ENCODE peak calls at places on chromosomes 5 and 9, in four cellular contexts. V is tibial artery, O is cardiac muscle cell, I is SK-N-SH. B is an unnamed sample.

GRCh38 chr9:120348951-120349429 is 231.0 kb downstream of the CDK5RAP2 start:
- DNase-seq in V (no peak), O (peak; percentile 73), I (peak; percentile 85), B (no peak)

GRCh38 chr9:18981471-18982245 is 51.4 kb downstream of the SAXO1 start:
- DNase-seq in V (no peak), I (no peak), O (no peak), B (no peak)

GRCh38 chr5:34789021-34789531 is 49.9 kb upstream of the TTC23L start:
- DNase-seq in V (peak; percentile 70), O (no peak), I (no peak), B (no peak)

GRCh38 chr5:41445937-41446563 is 64.4 kb downstream of the PLCXD3 start:
- DNase-seq in V (no peak), O (no peak), I (no peak), B (no peak)

GRCh38 chr9:95102001-95102433 is 215.5 kb downstream of the FANCC start:
- DNase-seq in O (no peak), V (no peak), I (no peak), B (no peak)

GRCh38 chr5:26121343-26121742 is 917.0 kb downstream of the CDH9 start:
- DNase-seq in V (no peak), I (no peak), O (peak; percentile 88), B (no peak)

GRCh38 chr5:41325074-41325473 is 111.7 kb upstream of the C6 start:
- DNase-seq in O (no peak), I (no peak), V (no peak), B (no peak)

GRCh38 chr5:158502686-158503085 is 597.0 kb downstream of the EBF1 start:
- DNase-seq in V (no peak), I (no peak), O (no peak), B (no peak)

GRCh38 chr9:7163957-7164356 is 406.2 kb downstream of the KDM4C start:
- DNase-seq in O (no peak), I (no peak), V (no peak), B (no peak)

DNA sequence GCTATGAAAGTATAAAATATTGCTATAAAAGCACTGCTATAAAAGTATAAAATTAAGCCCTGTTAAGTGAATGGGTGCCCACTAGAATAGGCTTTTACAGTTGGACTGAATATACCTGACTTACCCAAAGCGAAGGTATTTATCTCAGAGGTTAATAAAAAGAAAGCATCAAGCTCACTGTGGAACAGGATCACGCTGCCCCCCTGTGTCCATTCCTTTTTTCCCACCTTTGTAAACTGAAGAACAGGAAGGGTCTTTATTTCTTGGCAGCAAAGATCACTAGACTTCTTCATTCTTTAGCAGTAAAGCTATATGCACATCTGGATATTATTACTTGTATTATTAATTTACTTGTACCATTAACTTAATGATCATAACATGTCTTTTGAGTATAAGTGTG is 22.1 kb upstream of the PLPP6 start:
- DNase-seq in O (peak; percentile 29), I (peak; percentile 53), V (no peak), B (peak; percentile 51)
- TF ChIP-seq CTCF in O (peak; percentile 54), I (peak; percentile 69), V (peak; percentile 51), B (peak; percentile 71)

GRCh38 chr9:71987471-71988371 is 72.7 kb downstream of the C9orf57 start:
- DNase-seq in V (no peak), I (no peak), O (no peak), B (no peak)

GRCh38 chr9:71984388-71985069 is 73.1 kb downstream of the C9orf85 start:
- DNase-seq in V (no peak), I (no peak), O (peak; percentile 30), B (no peak)

GRCh38 chr9:71981944-71982343 is 70.5 kb downstream of the C9orf85 start:
- DNase-seq in I (no peak), V (no peak), O (no peak), B (no peak)

GRCh38 chr9:71986860-71987259 is 73.6 kb downstream of the C9orf57 start:
- DNase-seq in V (no peak), O (peak; percentile 2), I (peak; percentile 38), B (no peak)

GRCh38 chr9:71985070-71985956 is 73.9 kb downstream of the C9orf85 start:
- DNase-seq in I (no peak), O (peak; percentile 28), V (no peak), B (no peak)
- TF ChIP-seq CTCF in I (no peak), O (no peak), V (no peak), B (no peak)

GRCh38 chr5:180755601-180756000 is 15.7 kb upstream of the OR2Y1 start:
- DNase-seq in I (no peak), O (no peak), V (no peak), B (no peak)
- TF ChIP-seq CTCF in I (no peak), O (no peak), V (no peak), B (no peak)

GRCh38 chr5:9617739-9618504 is 12.2 kb downstream of the TAS2R1 start:
- DNase-seq in I (no peak), V (no peak), O (no peak), B (no peak)
- TF ChIP-seq CTCF in I (no peak), V (no peak), O (no peak), B (no peak)

GRCh38 chr5:28648108-28648507 is 1609.7 kb upstream of the CDH9 start:
- DNase-seq in V (no peak), O (no peak), I (peak; percentile 1), B (no peak)
- TF ChIP-seq CTCF in V (no peak), O (no peak), I (peak; percentile 11), B (no peak)

DNA sequence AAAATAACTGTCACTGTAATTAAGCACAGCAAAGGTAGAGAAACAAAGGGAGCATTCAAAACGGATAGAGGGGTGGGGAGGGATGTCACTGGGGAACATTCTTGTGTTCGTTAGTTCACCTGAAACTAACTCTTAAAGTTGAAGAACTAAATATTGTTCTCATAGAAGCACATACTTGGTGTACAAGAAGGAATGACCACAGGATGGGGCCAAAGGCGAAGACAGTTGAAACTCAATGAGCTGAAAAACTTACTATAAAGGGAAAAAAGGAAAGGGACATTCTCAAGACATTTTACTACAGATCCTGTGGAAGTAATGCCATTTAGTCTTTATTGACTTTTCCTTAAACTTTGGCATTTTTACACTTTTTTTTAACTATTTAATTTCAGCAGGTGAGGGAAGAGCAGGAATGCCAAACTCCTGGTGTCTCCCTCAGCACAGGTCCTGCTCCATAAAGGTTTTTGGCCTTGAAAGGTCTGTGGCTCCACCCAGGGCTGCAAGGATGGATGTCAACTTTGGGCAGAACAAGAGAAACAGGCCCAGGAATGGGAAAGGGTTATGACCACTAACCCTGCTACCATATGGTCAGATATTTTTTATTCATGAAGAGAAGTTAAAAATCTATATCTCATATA is 197.6 kb upstream of the RASA1 start:
- DNase-seq in V (no peak), O (peak; percentile 14), I (no peak), B (no peak)
- TF ChIP-seq CTCF in V (peak; percentile 54), O (peak; percentile 63), I (peak; percentile 78), B (no peak)

DNA sequence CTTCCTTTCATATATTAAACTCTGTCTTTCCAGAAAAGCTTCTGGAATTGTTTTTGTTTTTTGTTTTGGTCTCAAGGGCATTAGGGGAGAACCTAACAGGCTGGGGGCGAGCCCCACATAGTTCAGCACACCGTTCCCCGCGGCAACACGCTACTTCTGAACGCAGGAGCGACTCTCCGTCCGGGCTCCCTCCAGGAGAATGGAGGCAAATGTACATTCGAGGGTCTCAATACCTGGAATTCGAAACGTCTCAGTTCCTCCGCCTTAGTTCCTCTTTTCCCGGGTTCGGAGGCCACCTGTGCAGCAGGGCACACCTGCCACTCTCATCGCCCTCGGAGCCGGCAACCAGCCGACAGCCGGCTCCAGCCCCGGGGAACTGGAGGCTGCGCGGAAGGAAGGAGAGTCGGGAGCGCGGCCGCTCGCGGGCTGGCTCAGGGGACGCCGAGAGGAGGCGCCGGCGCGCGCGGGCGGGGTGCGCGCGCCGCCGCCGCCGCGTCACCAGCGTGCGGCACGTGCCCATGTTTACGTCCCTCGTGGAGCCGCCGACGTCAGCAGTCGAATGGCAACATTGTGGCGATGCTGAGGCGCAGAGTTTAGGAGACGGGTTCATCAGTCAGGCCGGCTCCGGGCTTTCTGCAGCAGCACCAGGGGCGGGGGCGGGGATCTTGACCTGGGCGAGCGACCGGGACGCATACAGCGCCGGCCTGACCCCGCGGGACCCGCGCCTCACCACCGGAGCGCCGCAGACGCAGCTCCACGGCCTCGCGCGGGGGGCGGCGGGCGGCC is at the start of gene JMY:
- DNase-seq in O (peak; percentile 91), I (peak; percentile 96), V (peak; percentile 91), B (peak; percentile 88)
- TF ChIP-seq CTCF in O (peak; percentile 8), I (no peak), V (peak; percentile 12), B (no peak)

DNA sequence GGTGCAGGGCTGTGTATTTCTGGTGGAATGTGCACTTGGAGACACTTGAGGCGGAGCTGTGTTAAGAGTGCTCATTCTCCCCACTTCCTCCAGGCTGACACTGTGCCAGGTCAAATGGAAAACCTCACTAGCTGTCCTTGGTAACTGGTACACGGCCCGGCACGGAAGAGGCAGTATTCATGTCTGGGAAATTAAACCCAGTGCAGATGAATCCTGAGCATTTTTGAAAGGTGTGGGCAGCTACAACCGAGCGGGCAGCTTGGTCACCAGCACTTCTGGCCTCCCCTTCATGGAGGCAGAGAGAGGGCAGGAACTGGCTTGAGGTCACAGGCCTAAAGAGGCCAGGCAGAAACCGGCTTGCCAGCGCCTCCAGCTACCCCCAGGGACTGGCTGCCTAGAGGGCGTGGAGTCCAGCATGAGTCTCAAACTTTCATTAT is 1.6 kb downstream of the CLPTM1L start:
- DNase-seq in I (no peak), V (no peak), O (no peak), B (no peak)
- TF ChIP-seq CTCF in I (no peak), V (no peak), O (no peak), B (no peak)

B was measured in CD4-positive, alpha-beta T cell.